ENCODE peak calls at places on chromosomes 4 and X, in nine cellular contexts. F, Y, X, J, P, Q, D, T and B are unnamed samples.
A peak's percentile ranks its signal among the peaks of the same experiment; 100 is the strongest.

GRCh38 chr4:145546556-145546955 is 64.9 kb downstream of the SMAD1 start:
- DNase-seq in J (no peak), Q (no peak), D (no peak), X (no peak), T (no peak), P (no peak), F (no peak), Y (no peak), B (no peak)

GRCh38 chrX:40008841-40009461 is 88.8 kb downstream of the BCOR start:
- DNase-seq in T (no peak), X (peak; percentile 83), F (no peak), Q (no peak), Y (peak; percentile 77), J (no peak), D (no peak), P (peak; percentile 87), B (no peak)

GRCh38 chrX:47224266-47224895 is 5.9 kb downstream of the CDK16 start:
- DNase-seq in J (no peak), T (no peak), Q (no peak), P (no peak), Y (peak; percentile 66), D (no peak), F (peak; percentile 8), X (no peak), B (no peak)

GRCh38 chrX:54452920-54453319 is 12.7 kb downstream of the TSR2 start:
- DNase-seq in T (no peak), Y (no peak), D (peak; percentile 14), J (no peak), F (no peak), X (peak; percentile 71), P (peak; percentile 81), Q (no peak), B (peak; percentile 4)

GRCh38 chr4:86587016-86587713 is 7.0 kb upstream of the PTPN13 start:
- DNase-seq in D (no peak), T (no peak), X (no peak), Q (no peak), F (no peak), J (peak; percentile 94), P (no peak), Y (no peak), B (no peak)

GRCh38 chr4:100420571-100420970 is 97.3 kb downstream of the EMCN start:
- DNase-seq in X (no peak), T (no peak), Q (no peak), D (no peak), Y (no peak), F (no peak), J (no peak), P (no peak), B (no peak)

GRCh38 chr4:153488006-153488718 is 22.0 kb downstream of the TMEM131L start:
- DNase-seq in D (peak; percentile 28), F (peak; percentile 44), P (peak; percentile 67), X (peak; percentile 68), Q (peak; percentile 94), J (no peak), T (no peak), Y (no peak), B (no peak)

GRCh38 chr4:145739840-145740239 is 59.9 kb downstream of the C4orf51 start:
- DNase-seq in F (no peak), D (no peak), J (peak; percentile 54), Y (no peak), X (no peak), P (no peak), T (no peak), Q (no peak), B (no peak)

GRCh38 chr4:33649015-33649414 is 2595.3 kb downstream of the ARAP2 start:
- DNase-seq in J (no peak), T (peak; percentile 21), Q (no peak), D (no peak), X (peak; percentile 1), F (no peak), Y (no peak), P (peak; percentile 51), B (peak; percentile 21)

GRCh38 chrX:7603387-7603786 is 239.6 kb upstream of the VCX start:
- DNase-seq in P (no peak), F (no peak), X (no peak), T (no peak), Y (no peak), D (no peak), Q (no peak), J (no peak), B (no peak)

GRCh38 chrX:107677501-107677901 is 49.2 kb downstream of the PRPS1 start:
- DNase-seq in Y (no peak), F (no peak), J (no peak), T (no peak), Q (no peak), X (peak; percentile 46), P (peak; percentile 81), D (peak; percentile 28), B (no peak)

GRCh38 chr4:627347-627746 is 2.0 kb downstream of the PDE6B start:
- DNase-seq in F (peak; percentile 10), J (no peak), T (no peak), X (peak; percentile 38), P (no peak), Q (no peak), D (no peak), Y (peak; percentile 22), B (no peak)
- H3K4me3 ChIP-seq in F (no peak overlapping the region), J (no peak overlapping the region), T (no peak overlapping the region), X (no peak overlapping the region), P (no peak overlapping the region), Q (no peak overlapping the region), D (no peak overlapping the region), Y (no peak overlapping the region), B (no peak overlapping the region)

GRCh38 chr4:186067757-186068385 is 1.1 kb upstream of the TLR3 start:
- DNase-seq in F (peak; percentile 64), X (no peak), J (peak; percentile 81), Q (peak; percentile 25), P (peak; percentile 64), Y (no peak), D (peak; percentile 58), T (peak; percentile 64), B (peak; percentile 5)

GRCh38 chr4:186074189-186074588 is 5.2 kb downstream of the TLR3 start:
- DNase-seq in F (no peak), P (no peak), J (no peak), Q (no peak), D (no peak), T (no peak), X (no peak), Y (no peak), B (no peak)

GRCh38 chr4:186072516-186072915 is 3.6 kb downstream of the TLR3 start:
- DNase-seq in T (no peak), J (no peak), F (no peak), P (no peak), Q (no peak), X (no peak), D (no peak), Y (no peak), B (no peak)

GRCh38 chr4:186069734-186070133 is 778 bp downstream of the TLR3 start:
- DNase-seq in X (no peak), Q (no peak), T (no peak), P (no peak), D (no peak), J (no peak), F (no peak), Y (no peak), B (no peak)

DNA sequence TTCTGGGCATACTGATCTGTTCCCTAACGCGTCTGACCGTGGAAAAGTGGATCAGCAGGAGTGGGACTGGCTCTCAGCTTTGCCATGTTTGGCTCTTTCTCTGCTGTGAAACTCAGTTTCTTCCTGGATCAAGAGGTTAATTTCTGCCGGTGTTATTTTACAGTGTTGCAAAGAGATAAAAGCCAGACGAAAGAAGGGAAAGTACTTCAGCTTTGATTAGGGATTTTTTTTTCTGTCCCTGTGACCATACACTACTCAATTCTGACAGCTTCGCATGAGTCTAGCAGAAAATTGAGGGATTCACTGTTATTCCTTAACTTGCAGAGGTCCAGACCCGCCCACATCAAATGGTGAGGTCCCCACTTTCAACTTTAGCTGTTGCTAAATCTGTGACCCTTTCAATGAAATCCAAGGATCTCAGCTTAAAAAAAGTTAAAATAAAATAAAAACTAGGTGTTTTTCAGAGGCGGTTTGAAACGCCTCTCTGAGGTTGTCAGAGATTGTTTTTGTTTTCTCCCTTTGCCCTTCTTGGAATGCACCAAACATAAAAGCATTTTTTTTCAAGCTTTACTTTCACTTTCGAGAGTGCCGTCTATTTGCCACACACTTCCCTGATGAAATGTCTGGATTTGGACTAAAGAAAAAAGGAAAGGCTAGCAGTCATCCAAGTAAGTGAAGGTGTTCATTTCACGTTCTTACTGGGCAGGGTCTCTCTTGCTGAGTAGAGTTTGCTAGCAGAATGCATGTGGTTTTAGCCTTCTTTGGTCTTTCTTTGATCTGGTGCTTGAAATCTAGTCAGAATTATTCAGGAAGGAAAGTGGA is at the start of gene TLR3:
- DNase-seq in T (no peak), F (no peak), X (no peak), J (no peak), Y (no peak), P (no peak), D (peak; percentile 20), Q (no peak), B (peak; percentile 4)
- H3K4me3 ChIP-seq in T (peak within 1 kb of the TSS; percentile 39), F (peak within 1 kb of the TSS; percentile 55), X (no peak within 1 kb of the TSS), J (peak within 1 kb of the TSS; percentile 46), Y (peak within 1 kb of the TSS; percentile 99), P (no peak within 1 kb of the TSS), D (peak within 1 kb of the TSS; percentile 54), Q (peak within 1 kb of the TSS; percentile 58), B (peak within 1 kb of the TSS; percentile 45)

GRCh38 chr4:128528177-128528576 is 240.6 kb upstream of the PGRMC2 start:
- DNase-seq in Q (no peak), F (no peak), J (no peak), T (no peak), D (no peak), Y (no peak), P (no peak), X (no peak), B (no peak)

GRCh38 chr4:128525939-128526630 is 238.5 kb upstream of the PGRMC2 start:
- DNase-seq in D (no peak), T (no peak), Y (no peak), X (no peak), J (peak; percentile 86), P (no peak), Q (no peak), F (no peak), B (peak; percentile 66)

GRCh38 chr4:128524311-128524710 is 236.7 kb upstream of the PGRMC2 start:
- DNase-seq in F (no peak), X (no peak), P (no peak), J (no peak), Y (peak; percentile 91), D (peak; percentile 70), Q (no peak), T (peak; percentile 53), B (peak; percentile 73)

GRCh38 chr4:128527356-128527755 is 239.7 kb upstream of the PGRMC2 start:
- DNase-seq in P (no peak), F (no peak), J (no peak), X (no peak), T (no peak), D (no peak), Q (no peak), Y (no peak), B (no peak)

GRCh38 chr4:128525387-128525786 is 237.8 kb upstream of the PGRMC2 start:
- DNase-seq in T (no peak), Q (no peak), P (no peak), F (no peak), J (peak; percentile 15), D (no peak), X (no peak), Y (no peak), B (peak; percentile 56)
- H3K4me3 ChIP-seq in T (no peak overlapping the region), Q (no peak overlapping the region), P (no peak overlapping the region), F (no peak overlapping the region), J (peak overlapping the region; percentile 10), D (no peak overlapping the region), X (no peak overlapping the region), Y (no peak overlapping the region), B (no peak overlapping the region)

DNA sequence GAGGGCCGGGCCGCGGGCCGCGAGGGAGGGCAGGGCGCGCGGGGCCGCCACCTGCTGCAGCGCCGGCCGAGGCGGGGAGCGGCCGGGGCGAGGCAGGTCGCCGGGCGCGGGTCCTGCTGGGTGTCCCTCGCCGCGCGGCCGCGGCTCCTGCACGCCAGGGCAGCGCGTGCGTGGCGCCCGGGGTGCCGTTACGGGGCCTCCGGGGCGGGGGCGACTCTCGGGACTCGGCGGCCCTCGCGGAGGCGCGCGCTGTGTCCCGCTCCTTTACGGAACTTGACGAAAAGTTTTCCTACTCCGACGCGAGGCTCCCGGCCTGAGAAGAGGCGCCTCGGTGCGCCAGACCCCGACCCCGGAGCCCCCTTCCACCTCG is 329 bp downstream of the TBC1D14 start:
- DNase-seq in T (no peak), D (no peak), Q (no peak), P (peak; percentile 74), F (no peak), X (no peak), J (no peak), Y (no peak), B (no peak)
- H3K4me3 ChIP-seq in T (peak overlapping the region; percentile 72), D (peak overlapping the region; percentile 75), Q (peak overlapping the region; percentile 97), P (peak overlapping the region; percentile 85), F (peak overlapping the region; percentile 76), X (peak overlapping the region; percentile 66), J (peak overlapping the region; percentile 75), Y (peak overlapping the region; percentile 95), B (peak overlapping the region; percentile 57)